ENCODE peak calls at places on chromosome 17, in seven cellular contexts. D is PC-3; V is OCI-LY7; N is activated T-cell treated with anti-CD3 and anti-CD28 coated beads, Interleukin-2, amount 50 U/mL, for 4 hours; F is ascending aorta; H is activated naive CD4-positive, alpha-beta T cell treated with anti-CD3 and anti-CD28 coated beads, Interleukin-2, amount 50 U/mL, for 72 hours; W is NAMALWA. X is an unnamed sample.

GRCh38 chr17:76277300-76278267 is 12.4 kb downstream of the UBALD2 start:
- DNase-seq in D (no peak), V (no peak), N (no peak), F (no peak), H (no peak), W (no peak), X (no peak)

GRCh38 chr17:32921013-32921412 is 6.9 kb upstream of the TMEM98 start:
- DNase-seq in D (no peak), V (no peak), N (no peak), F (no peak), H (no peak), W (no peak), X (no peak)

GRCh38 chr17:14947671-14948070 is 317.5 kb downstream of the PMP22 start:
- DNase-seq in D (no peak), V (no peak), N (no peak), F (no peak), H (no peak), W (no peak), X (no peak)

GRCh38 chr17:12637015-12637414 is 28.7 kb upstream of the MYOCD start:
- DNase-seq in D (peak), V (no peak), N (no peak), F (peak), H (no peak), W (no peak), X (no peak)

GRCh38 chr17:50051606-50052005 is 4.3 kb upstream of the ITGA3 start:
- DNase-seq in D (peak), V (no peak), N (no peak), F (no peak), H (no peak), W (no peak), X (no peak)

GRCh38 chr17:46732754-46733398 is 85.6 kb downstream of the WNT3 start:
- DNase-seq in D (no peak), V (peak), N (no peak), F (no peak), H (no peak), W (no peak), X (no peak)

GRCh38 chr17:8119575-8120519 is 1.5 kb upstream of the ALOXE3 start:
- DNase-seq in D (peak), V (peak), N (peak), F (no peak), H (peak), W (peak), X (peak)

GRCh38 chr17:49964539-49965521 is 4.2 kb upstream of the DLX4 start:
- DNase-seq in D (no peak), V (no peak), N (peak), F (no peak), H (peak), W (no peak), X (peak)

GRCh38 chr17:15954222-15954621 is 9.3 kb downstream of the ADORA2B start:
- DNase-seq in D (peak), V (no peak), N (no peak), F (no peak), H (no peak), W (no peak), X (no peak)

GRCh38 chr17:9079461-9080103 is 58.3 kb downstream of the NTN1 start:
- DNase-seq in D (no peak), V (peak), N (no peak), F (no peak), H (no peak), W (no peak), X (no peak)

GRCh38 chr17:78889525-78889924 is 13.5 kb downstream of the CEP295NL start:
- DNase-seq in D (no peak), V (peak), N (no peak), F (no peak), H (no peak), W (peak), X (no peak)

GRCh38 chr17:4573682-4574081 is 10.6 kb upstream of the SMTNL2 start:
- DNase-seq in D (no peak), V (no peak), N (peak), F (no peak), H (peak), W (peak), X (peak)

GRCh38 chr17:66301864-66302741 is at the start of gene PRKCA:
- DNase-seq in D (peak), V (peak), N (peak), F (no peak), H (peak), W (peak), X (peak)

GRCh38 chr17:41600318-41600717 is 12.2 kb downstream of the KRT16 start:
- DNase-seq in D (no peak), V (no peak), N (no peak), F (no peak), H (no peak), W (no peak), X (no peak)

GRCh38 chr17:51359055-51359454 is 98.7 kb downstream of the UTP18 start:
- DNase-seq in D (no peak), V (no peak), N (no peak), F (no peak), H (no peak), W (no peak), X (no peak)

GRCh38 chr17:51372345-51373004 is 112.1 kb downstream of the UTP18 start:
- DNase-seq in D (peak), V (peak), N (no peak), F (peak), H (no peak), W (peak), X (no peak)

GRCh38 chr17:67492251-67492740 is 115.2 kb downstream of the PITPNC1 start:
- DNase-seq in D (no peak), V (no peak), N (no peak), F (no peak), H (no peak), W (no peak), X (no peak)

GRCh38 chr17:50051082-50051576 is 4.8 kb upstream of the ITGA3 start:
- DNase-seq in D (peak), V (no peak), N (peak), F (no peak), H (peak), W (no peak), X (peak)

GRCh38 chr17:41527076-41528023 is 758 bp downstream of the KRT19 start:
- DNase-seq in D (no peak), V (no peak), N (no peak), F (no peak), H (no peak), W (no peak), X (no peak)

GRCh38 chr17:9763643-9764042 is 27.7 kb downstream of the DHRS7C start:
- DNase-seq in D (no peak), V (no peak), N (no peak), F (no peak), H (no peak), W (no peak), X (no peak)

GRCh38 chr17:6524520-6524919 is 31.8 kb downstream of the PITPNM3 start:
- DNase-seq in D (peak), V (no peak), N (no peak), F (no peak), H (no peak), W (no peak), X (no peak)

GRCh38 chr17:69857412-69857835 is 217.6 kb upstream of the KCNJ16 start:
- DNase-seq in D (peak), V (no peak), N (no peak), F (no peak), H (no peak), W (no peak), X (no peak)

GRCh38 chr17:48030531-48030930 is 7.1 kb downstream of the COPZ2 start:
- DNase-seq in D (no peak), V (no peak), N (no peak), F (no peak), H (no peak), W (no peak), X (no peak)

GRCh38 chr17:73760186-73760758 is 116.0 kb upstream of the SDK2 start:
- DNase-seq in D (no peak), V (peak), N (no peak), F (no peak), H (no peak), W (peak), X (no peak)

GRCh38 chr17:79949646-79950292 is 85.9 kb downstream of the TBC1D16 start:
- DNase-seq in D (no peak), V (no peak), N (no peak), F (no peak), H (no peak), W (no peak), X (no peak)